ENCODE peak calls at places on chromosome 16, in seven cellular contexts. S, T, C, X, P, Q and B are unnamed samples.

GRCh38 chr16:70349783-70350182 is 3.1 kb downstream of the DDX19A start:
- DNase-seq in S (no peak), T (no peak), C (no peak), X (no peak), P (no peak), Q (no peak), B (no peak)

GRCh38 chr16:17244865-17245264 is 225.9 kb downstream of the XYLT1 start:
- DNase-seq in S (no peak), T (no peak), C (no peak), X (no peak), P (no peak), Q (no peak), B (no peak)

GRCh38 chr16:77732241-77732946 is 10.1 kb downstream of the NUDT7 start:
- DNase-seq in S (no peak), T (no peak), C (no peak), X (no peak), P (no peak), Q (peak), B (no peak)

GRCh38 chr16:84647830-84648594 is at the start of gene KLHL36:
- DNase-seq in S (peak), T (peak), C (peak), X (peak), P (no peak), Q (no peak), B (peak)

GRCh38 chr16:12470311-12471229 is 333.1 kb downstream of the CPPED1 start:
- DNase-seq in S (no peak), T (no peak), C (no peak), X (no peak), P (no peak), Q (no peak), B (no peak)

GRCh38 chr16:19284207-19284606 is 1.3 kb upstream of the CLEC19A start:
- DNase-seq in S (no peak), T (no peak), C (no peak), X (no peak), P (no peak), Q (no peak), B (no peak)

GRCh38 chr16:4981473-4981872 is 23.3 kb downstream of the SEC14L5 start:
- DNase-seq in S (no peak), T (no peak), C (no peak), X (no peak), P (no peak), Q (no peak), B (no peak)

GRCh38 chr16:21697032-21697431 is 33.3 kb downstream of the OTOA start:
- DNase-seq in S (no peak), T (no peak), C (no peak), X (no peak), P (no peak), Q (no peak), B (no peak)

GRCh38 chr16:15450624-15451023 is 16.2 kb downstream of the BMERB1 start:
- DNase-seq in S (no peak), T (no peak), C (no peak), X (no peak), P (no peak), Q (no peak), B (no peak)

GRCh38 chr16:83814654-83814985 is 6.8 kb downstream of the HSBP1 start:
- DNase-seq in S (no peak), T (no peak), C (no peak), X (no peak), P (no peak), Q (no peak), B (no peak)

GRCh38 chr16:14531613-14532012 is 98.4 kb downstream of the PARN start:
- DNase-seq in S (no peak), T (no peak), C (no peak), X (no peak), P (no peak), Q (no peak), B (no peak)

GRCh38 chr16:54403580-54403979 is 117.0 kb upstream of the IRX3 start:
- DNase-seq in S (no peak), T (no peak), C (no peak), X (no peak), P (no peak), Q (no peak), B (no peak)

GRCh38 chr16:66740010-66740409 is 11.4 kb downstream of the DYNC1LI2 start:
- DNase-seq in S (peak), T (no peak), C (peak), X (peak), P (no peak), Q (peak), B (no peak)

GRCh38 chr16:27284865-27285675 is 16.5 kb upstream of the NSMCE1 start:
- DNase-seq in S (no peak), T (peak), C (no peak), X (no peak), P (no peak), Q (peak), B (no peak)

GRCh38 chr16:57585051-57585687 is 42.7 kb downstream of the ADGRG5 start:
- DNase-seq in S (no peak), T (no peak), C (no peak), X (no peak), P (no peak), Q (no peak), B (no peak)

GRCh38 chr16:88432753-88433152 is 20.3 kb upstream of the ZFPM1 start:
- DNase-seq in S (no peak), T (no peak), C (no peak), X (no peak), P (no peak), Q (no peak), B (no peak)

GRCh38 chr16:19179890-19180490 is 11.9 kb downstream of the SYT17 start:
- DNase-seq in S (peak), T (peak), C (peak), X (peak), P (no peak), Q (peak), B (peak)

GRCh38 chr16:10827691-10828341 is 9.2 kb upstream of the TVP23A start:
- DNase-seq in S (no peak), T (no peak), C (no peak), X (no peak), P (no peak), Q (no peak), B (no peak)

GRCh38 chr16:3092501-3092991 is 6.5 kb downstream of the ZSCAN10 start:
- DNase-seq in S (peak), T (no peak), C (no peak), X (no peak), P (no peak), Q (no peak), B (no peak)

GRCh38 chr16:23288209-23288608 is 13.9 kb upstream of the SCNN1B start:
- DNase-seq in S (no peak), T (no peak), C (no peak), X (no peak), P (no peak), Q (no peak), B (no peak)

DNA sequence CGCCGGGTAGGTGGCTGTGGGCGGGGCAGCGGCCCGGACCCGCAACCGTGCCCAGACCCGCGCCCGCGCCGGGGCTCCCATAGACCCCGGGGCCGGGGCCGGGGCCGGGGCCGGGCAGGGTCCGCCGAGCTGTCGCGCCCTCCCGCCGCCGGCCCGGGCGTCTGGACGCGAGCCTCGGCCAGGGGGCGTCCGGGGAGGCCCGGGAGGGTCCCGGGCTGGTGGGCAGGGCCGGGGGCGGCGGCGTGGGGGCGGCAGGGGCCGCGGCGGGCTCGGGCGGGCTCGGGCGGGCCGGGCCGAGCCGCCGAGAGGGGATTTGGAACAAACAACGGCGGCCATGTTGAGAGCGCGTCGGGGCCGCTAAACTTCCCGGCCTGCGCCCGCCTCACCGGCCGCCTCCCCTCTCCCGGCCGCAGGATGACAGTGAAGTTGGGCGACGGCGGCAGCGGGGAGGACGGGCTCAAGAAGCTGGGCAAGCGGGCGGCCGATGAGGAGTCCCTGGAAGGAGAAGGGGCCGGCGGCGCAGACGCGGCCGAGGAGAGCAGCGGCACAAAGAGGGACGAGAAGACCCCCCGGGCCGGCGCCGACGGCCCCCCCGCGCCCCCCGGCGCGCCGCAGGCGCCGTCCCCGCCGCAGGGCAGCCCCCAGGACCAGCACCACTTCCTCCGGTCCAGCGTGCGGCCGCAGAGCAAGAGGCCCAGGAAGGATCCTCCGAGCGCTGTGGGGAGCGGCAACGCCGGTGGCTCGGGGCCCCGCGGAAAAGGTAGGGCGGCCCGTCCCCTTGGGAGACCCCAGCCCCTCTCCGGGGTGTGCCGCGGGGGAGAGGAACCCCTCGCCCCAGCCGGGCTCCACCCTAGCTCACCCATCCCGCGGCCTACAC is 2.3 kb downstream of the CRAMP1 start:
- DNase-seq in S (peak), T (peak), C (peak), X (peak), P (no peak), Q (no peak), B (peak)
- TF ChIP-seq TAF1 in S (no peak), T (no peak), C (peak), X (no peak), P (no peak), Q (peak), B (no peak)

DNA sequence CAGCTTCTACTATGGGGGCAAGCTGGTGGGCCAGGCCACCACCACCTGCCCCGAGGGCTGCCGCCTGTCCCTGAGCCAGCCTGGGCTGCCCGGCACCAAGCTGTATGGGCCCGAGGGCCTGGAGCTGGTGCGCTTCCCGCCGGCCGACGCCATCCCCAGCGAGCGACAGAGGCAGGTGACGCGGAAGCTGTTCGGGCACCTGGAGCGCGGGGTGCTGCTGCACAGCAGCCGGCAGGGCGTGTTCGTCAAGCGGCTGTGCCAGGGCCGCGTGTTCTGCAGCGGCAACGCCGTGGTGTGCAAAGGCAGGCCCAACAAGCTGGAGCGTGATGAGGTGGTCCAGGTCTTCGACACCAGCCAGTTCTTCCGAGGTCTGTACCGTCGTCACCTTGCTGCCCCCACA is 19.5 kb downstream of the IRF8 start:
- DNase-seq in S (no peak), T (no peak), C (no peak), X (no peak), P (no peak), Q (no peak), B (no peak)
- TF ChIP-seq POLR2AphosphoS5 in S (no peak), T (no peak), C (no peak), X (no peak), P (peak), Q (no peak), B (no peak)

DNA sequence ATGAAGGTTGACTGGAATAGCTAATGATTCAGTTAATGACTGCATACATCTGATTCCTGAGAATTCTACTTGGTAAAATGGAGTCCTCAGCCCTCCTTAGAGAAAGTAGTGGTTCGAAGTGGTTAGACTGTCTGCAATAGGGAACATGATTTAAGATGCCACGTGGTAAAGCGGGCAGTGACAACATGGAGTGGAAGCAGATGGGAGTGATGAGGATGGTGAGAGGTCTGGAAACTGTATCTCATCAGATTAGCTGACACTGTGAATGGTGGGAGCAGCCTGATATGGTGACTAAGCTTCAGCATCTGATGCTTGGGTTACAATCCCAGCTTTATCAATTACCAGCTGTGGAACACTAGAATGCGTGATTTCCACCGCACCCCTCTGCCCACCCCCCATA is 8.4 kb downstream of the CDH11 start:
- DNase-seq in S (no peak), T (no peak), C (no peak), X (no peak), P (no peak), Q (no peak), B (no peak)
- TF ChIP-seq TAF1 in S (no peak), T (no peak), C (no peak), X (no peak), P (no peak), Q (no peak), B (no peak)

DNA sequence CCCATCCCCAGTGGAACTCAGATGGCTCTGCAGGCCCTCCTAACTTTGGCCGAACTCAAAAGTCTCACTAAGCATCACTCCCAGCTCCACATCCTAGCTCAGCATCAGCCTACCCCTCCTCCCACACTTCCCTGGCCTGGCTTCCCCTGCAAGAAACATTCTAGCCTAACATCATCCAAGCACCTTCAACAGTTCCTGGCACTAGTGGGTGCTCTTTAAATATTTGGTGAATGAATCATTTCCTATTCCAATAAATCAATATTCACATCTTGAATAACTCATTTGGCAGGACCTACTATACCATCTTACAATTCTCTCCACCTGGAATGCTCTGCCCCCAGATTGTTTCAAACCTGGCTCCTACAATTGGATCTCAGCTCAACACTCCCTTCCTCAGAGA is 11.0 kb upstream of the BBS2 start:
- DNase-seq in S (no peak), T (no peak), C (no peak), X (no peak), P (no peak), Q (no peak), B (no peak)
- TF ChIP-seq POLR2AphosphoS5 in S (no peak), T (no peak), C (no peak), X (no peak), P (no peak), Q (no peak), B (no peak)

GRCh38 chr16:68385371-68385770 is 62.9 kb downstream of the SMPD3 start:
- DNase-seq in S (no peak), T (no peak), C (no peak), X (no peak), P (no peak), Q (no peak), B (no peak)
- TF ChIP-seq TAF1 in S (no peak), T (no peak), C (no peak), X (no peak), P (no peak), Q (no peak), B (no peak)